ENCODE peak calls at places on chromosomes 12 and 14, in four cellular contexts. A, Q, Y and K are unnamed samples.

GRCh38 chr12:59803735-59804134 is 207.9 kb downstream of the SLC16A7 start:
- DNase-seq in A (peak; percentile 57), Q (no peak), Y (no peak), K (no peak)

GRCh38 chr12:91974541-91974940 is 171.1 kb downstream of the BTG1 start:
- DNase-seq in Y (no peak), A (no peak), Q (no peak), K (no peak)

GRCh38 chr14:75513911-75514672 is 8.2 kb upstream of the BATF start:
- DNase-seq in A (no peak), Q (no peak), Y (no peak), K (no peak)

GRCh38 chr12:6230321-6231110 is 30.3 kb downstream of the CD9 start:
- DNase-seq in Y (no peak), A (no peak), Q (no peak), K (no peak)

GRCh38 chr14:23052182-23052623 is 5.1 kb downstream of the CDH24 start:
- DNase-seq in A (peak; percentile 55), Y (peak; percentile 73), Q (no peak), K (no peak)

GRCh38 chr14:53108292-53108937 is 44.7 kb downstream of the DDHD1 start:
- DNase-seq in A (no peak), Y (no peak), Q (no peak), K (no peak)

GRCh38 chr14:44962573-44963528 is 861 bp downstream of the TOGARAM1 start:
- DNase-seq in Y (no peak), A (peak; percentile 41), Q (no peak), K (peak; percentile 32)

GRCh38 chr12:93990832-93991748 is 157.3 kb upstream of the PLXNC1 start:
- DNase-seq in A (peak; percentile 92), Q (peak; percentile 31), Y (peak; percentile 85), K (peak; percentile 50)

GRCh38 chr12:112327209-112327930 is 54.9 kb downstream of the HECTD4 start:
- DNase-seq in A (no peak), Q (no peak), Y (no peak), K (no peak)

GRCh38 chr12:94193623-94194022 is 45.2 kb downstream of the PLXNC1 start:
- DNase-seq in Y (no peak), A (no peak), Q (no peak), K (no peak)

GRCh38 chr12:89383235-89384049 is 31.1 kb upstream of the DUSP6 start:
- DNase-seq in A (no peak), Y (no peak), Q (no peak), K (peak; percentile 47)

GRCh38 chr12:108907861-108908302 is 28.0 kb downstream of the DAO start:
- DNase-seq in Q (no peak), Y (no peak), A (peak; percentile 20), K (no peak)

GRCh38 chr12:15629108-15629507 is 160.1 kb downstream of the EPS8 start:
- DNase-seq in Q (no peak), A (peak; percentile 86), Y (no peak), K (peak; percentile 77)

GRCh38 chr12:119869720-119870119 is 7.4 kb downstream of the CIT start:
- DNase-seq in Y (no peak), Q (no peak), A (no peak), K (peak; percentile 27)

GRCh38 chr12:27646149-27646548 is 50.1 kb upstream of the REP15 start:
- DNase-seq in Q (no peak), A (no peak), Y (no peak), K (peak; percentile 61)

GRCh38 chr12:73517859-73518258 is 1019.8 kb upstream of the ATXN7L3B start:
- DNase-seq in A (no peak), Y (no peak), Q (no peak), K (no peak)

GRCh38 chr12:112808176-112808575 is 16.6 kb downstream of the RPH3A start:
- DNase-seq in Q (no peak), A (no peak), Y (no peak), K (no peak)

GRCh38 chr12:118237053-118237665 is 101.2 kb downstream of the PEBP1 start:
- DNase-seq in A (no peak), Q (no peak), Y (no peak), K (no peak)

GRCh38 chr14:99522457-99522891 is 41.3 kb downstream of the CCNK start:
- DNase-seq in A (peak; percentile 47), Q (no peak), Y (no peak), K (no peak)

GRCh38 chr14:104119700-104120251 is 18.6 kb upstream of the KIF26A start:
- DNase-seq in Q (no peak), Y (no peak), A (no peak), K (no peak)

GRCh38 chr12:89895101-89895500 is 186.5 kb upstream of the ATP2B1 start:
- DNase-seq in A (no peak), Y (no peak), Q (no peak), K (no peak)

GRCh38 chr12:71837356-71837755 is 2.2 kb upstream of the TBC1D15 start:
- DNase-seq in Y (no peak), Q (no peak), A (no peak), K (peak; percentile 87)

GRCh38 chr12:71838661-71839060 is 898 bp upstream of the TBC1D15 start:
- DNase-seq in Q (no peak), A (no peak), Y (no peak), K (peak; percentile 92)

GRCh38 chr12:71838231-71838630 is 1.3 kb upstream of the TBC1D15 start:
- DNase-seq in A (no peak), Q (no peak), Y (no peak), K (peak; percentile 76)

GRCh38 chr12:71840226-71840847 is 778 bp downstream of the TBC1D15 start:
- DNase-seq in Y (no peak), A (peak; percentile 48), Q (no peak), K (peak; percentile 70)
- H3K23ac ChIP-seq in Y (peak overlapping the region; percentile 79), A (no peak overlapping the region), Q (no peak overlapping the region), K (no peak overlapping the region)

DNA sequence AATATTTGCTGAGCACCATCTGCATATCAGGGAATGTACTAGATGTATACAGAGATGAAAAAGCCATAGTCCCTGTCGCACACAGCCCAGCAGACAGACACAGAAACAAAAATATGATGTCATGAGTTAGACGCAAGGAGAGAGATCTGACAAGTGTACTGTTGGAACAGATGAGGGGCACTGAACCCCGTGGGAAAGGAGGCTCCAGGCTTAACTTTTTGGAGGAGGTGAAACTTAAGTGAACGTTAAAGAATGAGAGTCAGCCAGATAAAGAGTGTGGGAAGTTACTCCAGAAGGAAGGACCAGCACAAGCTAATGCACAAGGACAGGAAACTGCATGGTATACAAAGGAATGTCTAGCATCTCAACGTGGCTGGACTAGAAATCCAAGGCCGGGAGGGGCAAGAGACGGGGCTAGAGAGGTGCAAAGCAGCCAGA is 2.5 kb upstream of the ACTN1 start:
- DNase-seq in Q (no peak), A (no peak), Y (no peak), K (peak; percentile 51)
- H3K23ac ChIP-seq in Q (no peak overlapping the region), A (no peak overlapping the region), Y (no peak overlapping the region), K (no peak overlapping the region)

DNA sequence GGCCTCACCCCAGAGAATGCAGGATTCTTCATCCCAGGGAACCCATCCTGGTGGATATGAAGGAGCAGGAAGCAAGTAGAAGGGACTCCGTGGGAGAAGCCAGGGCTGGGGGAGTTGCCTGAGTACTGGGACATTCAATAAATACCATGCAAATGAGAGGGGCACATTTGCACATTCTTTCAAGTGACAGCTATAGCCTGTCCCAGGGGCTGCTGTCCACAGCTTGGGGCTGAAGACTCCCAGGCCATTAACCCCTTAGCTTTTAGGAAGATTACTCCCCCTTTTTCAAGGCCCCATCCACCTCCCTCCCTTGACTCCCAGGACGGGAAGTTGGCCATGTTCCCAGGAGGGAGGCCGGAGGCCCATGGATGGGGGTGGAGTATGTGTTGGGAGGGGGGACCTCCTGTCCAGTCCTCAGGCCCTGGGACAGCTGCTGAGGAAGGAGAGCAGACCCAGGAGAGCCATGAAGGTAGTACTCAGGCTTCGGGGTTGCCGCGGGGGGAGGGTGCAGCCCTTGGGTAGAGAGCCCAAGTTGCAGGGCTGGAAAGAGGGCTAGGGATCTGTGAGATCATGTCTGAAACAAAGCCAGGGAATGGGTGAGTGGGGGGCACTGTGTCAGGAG is 974 bp upstream of the TNS2 start:
- DNase-seq in Y (peak; percentile 83), A (peak; percentile 96), Q (no peak), K (no peak)
- H3K23ac ChIP-seq in Y (no peak overlapping the region), A (peak overlapping the region; percentile 55), Q (no peak overlapping the region), K (no peak overlapping the region)

GRCh38 chr12:1529862-1530591 is 64.4 kb downstream of the FBXL14 start:
- DNase-seq in Q (no peak), A (no peak), Y (peak; percentile 51), K (no peak)
- H3K23ac ChIP-seq in Q (no peak overlapping the region), A (peak overlapping the region; percentile 24), Y (no peak overlapping the region), K (no peak overlapping the region)

GRCh38 chr14:29895591-29896043 is 32.0 kb downstream of the PRKD1 start:
- DNase-seq in A (peak; percentile 30), Y (no peak), Q (no peak), K (no peak)

GRCh38 chr14:29897181-29897580 is 30.5 kb downstream of the PRKD1 start:
- DNase-seq in Q (no peak), Y (no peak), A (no peak), K (no peak)

GRCh38 chr14:29894030-29894429 is 33.6 kb downstream of the PRKD1 start:
- DNase-seq in Y (no peak), A (no peak), Q (no peak), K (no peak)

GRCh38 chr14:29896354-29896768 is 31.3 kb downstream of the PRKD1 start:
- DNase-seq in A (no peak), Q (no peak), Y (no peak), K (no peak)

GRCh38 chr14:29892327-29892726 is 35.3 kb downstream of the PRKD1 start:
- DNase-seq in A (no peak), Y (no peak), Q (no peak), K (no peak)
- H3K23ac ChIP-seq in A (no peak overlapping the region), Y (no peak overlapping the region), Q (no peak overlapping the region), K (no peak overlapping the region)

DNA sequence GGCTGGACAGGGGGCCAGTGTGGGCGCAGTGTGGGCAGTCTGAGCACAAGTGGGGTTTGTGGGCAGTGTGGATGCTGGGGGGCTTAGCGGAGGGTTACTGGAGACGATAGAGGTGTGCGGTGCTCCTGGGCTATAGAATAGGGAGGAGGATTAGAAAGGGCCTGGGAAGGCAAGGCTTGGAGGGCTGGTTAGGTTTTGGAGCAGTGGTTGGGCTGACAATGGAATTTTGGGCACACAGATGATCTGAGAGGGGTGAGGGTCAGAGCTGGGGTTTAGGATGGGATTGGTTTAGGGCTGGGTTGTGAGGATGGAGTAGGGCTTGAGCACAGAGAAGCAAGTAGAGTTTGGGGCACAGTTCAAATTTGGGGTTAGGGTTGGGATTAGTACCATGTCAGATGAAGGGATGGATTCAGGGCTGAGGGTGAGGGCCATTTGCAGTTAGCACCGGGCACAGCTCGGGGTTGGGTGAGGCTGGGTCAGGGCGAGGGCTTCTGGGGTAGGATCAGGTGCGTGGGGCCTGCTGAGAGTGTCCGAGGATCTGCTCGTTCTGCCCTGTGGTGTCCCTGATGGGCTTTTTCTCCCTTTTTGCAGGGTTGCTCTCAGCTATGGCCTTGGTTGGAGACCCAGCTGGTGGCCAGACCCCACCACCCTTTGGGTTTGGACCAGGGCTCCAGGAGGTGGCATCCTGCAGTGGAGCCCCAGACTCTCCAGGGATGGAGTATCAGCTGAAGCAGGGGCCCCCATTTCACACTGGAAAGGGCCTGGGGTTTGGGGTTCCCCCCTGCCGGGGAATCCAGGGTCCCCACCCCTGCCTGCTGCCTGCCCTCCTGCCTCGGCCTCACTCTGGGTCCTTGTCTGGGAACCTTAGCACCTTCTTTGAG is 45.6 kb downstream of the KRT80 start:
- DNase-seq in Y (no peak), A (no peak), Q (no peak), K (no peak)
- H3K23ac ChIP-seq in Y (no peak overlapping the region), A (no peak overlapping the region), Q (no peak overlapping the region), K (no peak overlapping the region)

GRCh38 chr12:122063691-122064033 is 14.9 kb upstream of the MLXIP start:
- DNase-seq in A (no peak), Y (peak; percentile 80), Q (no peak), K (no peak)
- H3K23ac ChIP-seq in A (no peak overlapping the region), Y (no peak overlapping the region), Q (no peak overlapping the region), K (no peak overlapping the region)

GRCh38 chr12:49549735-49550710 is 11.2 kb downstream of the KCNH3 start:
- DNase-seq in Q (no peak), Y (no peak), A (no peak), K (no peak)
- H3K23ac ChIP-seq in Q (no peak overlapping the region), Y (no peak overlapping the region), A (no peak overlapping the region), K (no peak overlapping the region)